ENCODE peak calls at places on chromosomes 7 and 10, in eight cellular contexts. One of them, this sample, is unnamed.

GRCh38 chr7:39085590-39086049 is 107.9 kb downstream of the POU6F2 start:
- DNase-seq in CD4-positive, alpha-beta memory T cell: no peak
- DNase-seq in psoas muscle: no peak
- DNase-seq in breast epithelium: no peak
- DNase-seq in heart right ventricle: no peak
- DNase-seq in prostate gland: no peak
- DNase-seq in naive thymus-derived CD4-positive, alpha-beta T cell: no peak
- DNase-seq in colonic mucosa: no peak
- DNase-seq in this sample: no peak

GRCh38 chr10:111129348-111129747 is 52.5 kb downstream of the ADRA2A start:
- DNase-seq in CD4-positive, alpha-beta memory T cell: no peak
- DNase-seq in psoas muscle: peak; percentile 61
- DNase-seq in breast epithelium: no peak
- DNase-seq in heart right ventricle: no peak
- DNase-seq in prostate gland: no peak
- DNase-seq in naive thymus-derived CD4-positive, alpha-beta T cell: no peak
- DNase-seq in colonic mucosa: no peak
- DNase-seq in this sample: no peak

GRCh38 chr7:921581-922333 is 32.7 kb downstream of the ADAP1 start:
- DNase-seq in CD4-positive, alpha-beta memory T cell: no peak
- DNase-seq in psoas muscle: peak; percentile 48
- DNase-seq in breast epithelium: no peak
- DNase-seq in heart right ventricle: no peak
- DNase-seq in prostate gland: no peak
- DNase-seq in naive thymus-derived CD4-positive, alpha-beta T cell: no peak
- DNase-seq in colonic mucosa: peak; percentile 69
- DNase-seq in this sample: peak; percentile 7

GRCh38 chr7:46811529-46811928 is 770.4 kb downstream of the TNS3 start:
- DNase-seq in CD4-positive, alpha-beta memory T cell: no peak
- DNase-seq in psoas muscle: no peak
- DNase-seq in breast epithelium: no peak
- DNase-seq in heart right ventricle: peak; percentile 19
- DNase-seq in prostate gland: no peak
- DNase-seq in naive thymus-derived CD4-positive, alpha-beta T cell: no peak
- DNase-seq in colonic mucosa: peak; percentile 22
- DNase-seq in this sample: peak; percentile 35

GRCh38 chr7:24982917-24983316 is 2.9 kb upstream of the OSBPL3 start:
- DNase-seq in CD4-positive, alpha-beta memory T cell: no peak
- DNase-seq in psoas muscle: no peak
- DNase-seq in breast epithelium: no peak
- DNase-seq in heart right ventricle: no peak
- DNase-seq in prostate gland: no peak
- DNase-seq in naive thymus-derived CD4-positive, alpha-beta T cell: no peak
- DNase-seq in colonic mucosa: no peak
- DNase-seq in this sample: no peak

GRCh38 chr7:7554647-7555575 is 11.8 kb upstream of the MIOS start:
- DNase-seq in CD4-positive, alpha-beta memory T cell: no peak
- DNase-seq in psoas muscle: peak; percentile 65
- DNase-seq in breast epithelium: no peak
- DNase-seq in heart right ventricle: no peak
- DNase-seq in prostate gland: no peak
- DNase-seq in naive thymus-derived CD4-positive, alpha-beta T cell: no peak
- DNase-seq in colonic mucosa: no peak
- DNase-seq in this sample: no peak

GRCh38 chr7:16695621-16696237 is 49.7 kb downstream of the BZW2 start:
- DNase-seq in CD4-positive, alpha-beta memory T cell: no peak
- DNase-seq in psoas muscle: no peak
- DNase-seq in breast epithelium: peak; percentile 36
- DNase-seq in heart right ventricle: no peak
- DNase-seq in prostate gland: peak; percentile 51
- DNase-seq in naive thymus-derived CD4-positive, alpha-beta T cell: no peak
- DNase-seq in colonic mucosa: peak; percentile 55
- DNase-seq in this sample: no peak

GRCh38 chr7:94357076-94357475 is 37.6 kb upstream of the COL1A2 start:
- DNase-seq in CD4-positive, alpha-beta memory T cell: no peak
- DNase-seq in psoas muscle: no peak
- DNase-seq in breast epithelium: no peak
- DNase-seq in heart right ventricle: no peak
- DNase-seq in prostate gland: no peak
- DNase-seq in naive thymus-derived CD4-positive, alpha-beta T cell: no peak
- DNase-seq in colonic mucosa: no peak
- DNase-seq in this sample: no peak

GRCh38 chr10:78508955-78509354 is 475.3 kb downstream of the RPS24 start:
- DNase-seq in CD4-positive, alpha-beta memory T cell: no peak
- DNase-seq in psoas muscle: no peak
- DNase-seq in breast epithelium: no peak
- DNase-seq in heart right ventricle: no peak
- DNase-seq in prostate gland: no peak
- DNase-seq in naive thymus-derived CD4-positive, alpha-beta T cell: no peak
- DNase-seq in colonic mucosa: no peak
- DNase-seq in this sample: no peak

GRCh38 chr10:78513330-78513729 is 479.7 kb downstream of the RPS24 start:
- DNase-seq in CD4-positive, alpha-beta memory T cell: no peak
- DNase-seq in psoas muscle: no peak
- DNase-seq in breast epithelium: no peak
- DNase-seq in heart right ventricle: no peak
- DNase-seq in prostate gland: no peak
- DNase-seq in naive thymus-derived CD4-positive, alpha-beta T cell: no peak
- DNase-seq in colonic mucosa: no peak
- DNase-seq in this sample: no peak

GRCh38 chr10:78512205-78512550 is 478.5 kb downstream of the RPS24 start:
- DNase-seq in CD4-positive, alpha-beta memory T cell: no peak
- DNase-seq in psoas muscle: no peak
- DNase-seq in breast epithelium: no peak
- DNase-seq in heart right ventricle: no peak
- DNase-seq in prostate gland: no peak
- DNase-seq in naive thymus-derived CD4-positive, alpha-beta T cell: no peak
- DNase-seq in colonic mucosa: peak; percentile 12
- DNase-seq in this sample: no peak

GRCh38 chr10:78511324-78512204 is 477.9 kb downstream of the RPS24 start:
- DNase-seq in CD4-positive, alpha-beta memory T cell: no peak
- DNase-seq in psoas muscle: no peak
- DNase-seq in breast epithelium: no peak
- DNase-seq in heart right ventricle: no peak
- DNase-seq in prostate gland: no peak
- DNase-seq in naive thymus-derived CD4-positive, alpha-beta T cell: no peak
- DNase-seq in colonic mucosa: peak; percentile 11
- DNase-seq in this sample: no peak

GRCh38 chr10:78510566-78511323 is 477.1 kb downstream of the RPS24 start:
- DNase-seq in CD4-positive, alpha-beta memory T cell: no peak
- DNase-seq in psoas muscle: no peak
- DNase-seq in breast epithelium: no peak
- DNase-seq in heart right ventricle: peak; percentile 19
- DNase-seq in prostate gland: no peak
- DNase-seq in naive thymus-derived CD4-positive, alpha-beta T cell: no peak
- DNase-seq in colonic mucosa: peak; percentile 30
- DNase-seq in this sample: no peak
- H3K4me1 ChIP-seq in CD4-positive, alpha-beta memory T cell: no peaks in the 10 kb centered on the region
- H3K4me1 ChIP-seq in psoas muscle: no peaks in the 10 kb centered on the region
- H3K4me1 ChIP-seq in breast epithelium: no peaks in the 10 kb centered on the region
- H3K4me1 ChIP-seq in heart right ventricle: peaks cover 42% of the 10 kb centered on the region
- H3K4me1 ChIP-seq in prostate gland: no peaks in the 10 kb centered on the region
- H3K4me1 ChIP-seq in naive thymus-derived CD4-positive, alpha-beta T cell: no peaks in the 10 kb centered on the region
- H3K4me1 ChIP-seq in colonic mucosa: no peaks in the 10 kb centered on the region
- H3K4me1 ChIP-seq in this sample: peaks cover 9% of the 10 kb centered on the region

GRCh38 chr7:143884276-143884977 is 17.5 kb downstream of the TCAF1 start:
- DNase-seq in CD4-positive, alpha-beta memory T cell: no peak
- DNase-seq in psoas muscle: no peak
- DNase-seq in breast epithelium: no peak
- DNase-seq in heart right ventricle: no peak
- DNase-seq in prostate gland: no peak
- DNase-seq in naive thymus-derived CD4-positive, alpha-beta T cell: no peak
- DNase-seq in colonic mucosa: no peak
- DNase-seq in this sample: no peak
- H3K27ac ChIP-seq in CD4-positive, alpha-beta memory T cell: no peak overlapping the region
- H3K27ac ChIP-seq in psoas muscle: no peak overlapping the region
- H3K27ac ChIP-seq in breast epithelium: peak overlapping the region; percentile 8
- H3K27ac ChIP-seq in heart right ventricle: no peak overlapping the region
- H3K27ac ChIP-seq in prostate gland: no peak overlapping the region
- H3K27ac ChIP-seq in naive thymus-derived CD4-positive, alpha-beta T cell: no peak overlapping the region
- H3K27ac ChIP-seq in colonic mucosa: no peak overlapping the region
- H3K27ac ChIP-seq in this sample: no peak overlapping the region

GRCh38 chr10:122968698-122969097 is 11.5 kb upstream of the PSTK start:
- DNase-seq in CD4-positive, alpha-beta memory T cell: no peak
- DNase-seq in psoas muscle: no peak
- DNase-seq in breast epithelium: no peak
- DNase-seq in heart right ventricle: no peak
- DNase-seq in prostate gland: no peak
- DNase-seq in naive thymus-derived CD4-positive, alpha-beta T cell: no peak
- DNase-seq in colonic mucosa: no peak
- DNase-seq in this sample: no peak
- H3K9me3 ChIP-seq in CD4-positive, alpha-beta memory T cell: no peaks in the 10 kb centered on the region
- H3K9me3 ChIP-seq in psoas muscle: peaks cover 10% of the 10 kb centered on the region
- H3K9me3 ChIP-seq in breast epithelium: peaks cover 8% of the 10 kb centered on the region
- H3K9me3 ChIP-seq in heart right ventricle: peaks cover 40% of the 10 kb centered on the region
- H3K9me3 ChIP-seq in prostate gland: no peaks in the 10 kb centered on the region
- H3K9me3 ChIP-seq in naive thymus-derived CD4-positive, alpha-beta T cell: no peaks in the 10 kb centered on the region
- H3K9me3 ChIP-seq in colonic mucosa: no peaks in the 10 kb centered on the region
- H3K9me3 ChIP-seq in this sample: peaks cover 38% of the 10 kb centered on the region

DNA sequence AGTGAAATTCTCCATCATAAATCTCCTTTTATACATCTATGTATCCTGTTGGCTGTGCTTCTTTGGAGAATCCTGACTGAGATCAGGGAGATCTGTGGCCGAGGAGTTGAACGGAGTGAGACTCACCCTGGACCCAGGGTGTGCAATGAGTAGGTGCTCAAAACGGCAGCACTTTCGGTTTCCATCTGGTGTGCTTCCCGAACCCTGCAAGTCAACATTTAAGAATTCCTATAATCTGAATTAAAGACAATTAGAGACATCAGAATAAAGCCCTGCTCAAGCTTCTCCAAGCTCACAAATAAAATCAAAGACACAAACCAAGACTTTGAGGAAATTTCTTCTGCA is 29.9 kb downstream of the GNA12 start:
- DNase-seq in CD4-positive, alpha-beta memory T cell: no peak
- DNase-seq in psoas muscle: no peak
- DNase-seq in breast epithelium: no peak
- DNase-seq in heart right ventricle: no peak
- DNase-seq in prostate gland: no peak
- DNase-seq in naive thymus-derived CD4-positive, alpha-beta T cell: no peak
- DNase-seq in colonic mucosa: no peak
- DNase-seq in this sample: no peak
- H3K4me1 ChIP-seq in CD4-positive, alpha-beta memory T cell: no peaks in the 10 kb centered on the region
- H3K4me1 ChIP-seq in psoas muscle: peaks cover 10% of the 10 kb centered on the region
- H3K4me1 ChIP-seq in breast epithelium: peaks cover 5% of the 10 kb centered on the region
- H3K4me1 ChIP-seq in heart right ventricle: peaks cover 73% of the 10 kb centered on the region
- H3K4me1 ChIP-seq in prostate gland: no peaks in the 10 kb centered on the region
- H3K4me1 ChIP-seq in naive thymus-derived CD4-positive, alpha-beta T cell: no peaks in the 10 kb centered on the region
- H3K4me1 ChIP-seq in colonic mucosa: no peaks in the 10 kb centered on the region
- H3K4me1 ChIP-seq in this sample: peaks cover 74% of the 10 kb centered on the region

GRCh38 chr7:112160771-112161150 is 45.4 kb downstream of the DOCK4 start:
- DNase-seq in CD4-positive, alpha-beta memory T cell: no peak
- DNase-seq in psoas muscle: no peak
- DNase-seq in breast epithelium: no peak
- DNase-seq in heart right ventricle: no peak
- DNase-seq in prostate gland: peak; percentile 26
- DNase-seq in naive thymus-derived CD4-positive, alpha-beta T cell: no peak
- DNase-seq in colonic mucosa: no peak
- DNase-seq in this sample: no peak

GRCh38 chr7:112163021-112163310 is 43.2 kb downstream of the DOCK4 start:
- DNase-seq in CD4-positive, alpha-beta memory T cell: no peak
- DNase-seq in psoas muscle: no peak
- DNase-seq in breast epithelium: no peak
- DNase-seq in heart right ventricle: no peak
- DNase-seq in prostate gland: no peak
- DNase-seq in naive thymus-derived CD4-positive, alpha-beta T cell: no peak
- DNase-seq in colonic mucosa: no peak
- DNase-seq in this sample: no peak

GRCh38 chr7:112160130-112160770 is 45.9 kb downstream of the DOCK4 start:
- DNase-seq in CD4-positive, alpha-beta memory T cell: no peak
- DNase-seq in psoas muscle: no peak
- DNase-seq in breast epithelium: no peak
- DNase-seq in heart right ventricle: no peak
- DNase-seq in prostate gland: no peak
- DNase-seq in naive thymus-derived CD4-positive, alpha-beta T cell: no peak
- DNase-seq in colonic mucosa: no peak
- DNase-seq in this sample: no peak

GRCh38 chr7:112162161-112163020 is 43.8 kb downstream of the DOCK4 start:
- DNase-seq in CD4-positive, alpha-beta memory T cell: no peak
- DNase-seq in psoas muscle: peak; percentile 31
- DNase-seq in breast epithelium: no peak
- DNase-seq in heart right ventricle: peak; percentile 37
- DNase-seq in prostate gland: no peak
- DNase-seq in naive thymus-derived CD4-positive, alpha-beta T cell: no peak
- DNase-seq in colonic mucosa: no peak
- DNase-seq in this sample: peak; percentile 42

GRCh38 chr7:112161253-112162160 is 44.7 kb downstream of the DOCK4 start:
- DNase-seq in CD4-positive, alpha-beta memory T cell: no peak
- DNase-seq in psoas muscle: no peak
- DNase-seq in breast epithelium: no peak
- DNase-seq in heart right ventricle: no peak
- DNase-seq in prostate gland: no peak
- DNase-seq in naive thymus-derived CD4-positive, alpha-beta T cell: no peak
- DNase-seq in colonic mucosa: no peak
- DNase-seq in this sample: no peak
- H3K27ac ChIP-seq in CD4-positive, alpha-beta memory T cell: no peak overlapping the region
- H3K27ac ChIP-seq in psoas muscle: no peak overlapping the region
- H3K27ac ChIP-seq in breast epithelium: peak overlapping the region; percentile 22
- H3K27ac ChIP-seq in heart right ventricle: peak overlapping the region; percentile 23
- H3K27ac ChIP-seq in prostate gland: peak overlapping the region; percentile 48
- H3K27ac ChIP-seq in naive thymus-derived CD4-positive, alpha-beta T cell: no peak overlapping the region
- H3K27ac ChIP-seq in colonic mucosa: no peak overlapping the region
- H3K27ac ChIP-seq in this sample: peak overlapping the region; percentile 42

DNA sequence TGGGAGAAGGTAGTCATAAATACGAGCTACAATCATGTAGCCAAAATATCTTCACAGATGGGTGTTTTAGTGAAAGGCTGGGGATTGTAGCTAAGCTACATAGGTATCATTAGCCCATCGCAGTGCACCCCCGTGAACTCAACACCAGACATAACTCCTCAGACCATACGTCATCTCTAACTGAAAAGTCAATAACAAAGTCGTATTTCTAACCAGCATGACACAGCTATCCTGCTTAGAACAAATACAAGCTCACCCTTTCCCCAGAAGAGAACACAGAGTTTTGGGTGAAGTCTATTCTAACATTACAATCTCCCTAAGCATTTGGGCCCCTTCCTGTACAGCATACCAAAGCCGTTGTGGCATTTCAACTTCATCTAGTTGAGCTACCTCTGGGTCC is 636.6 kb upstream of the DPP6 start:
- DNase-seq in CD4-positive, alpha-beta memory T cell: no peak
- DNase-seq in psoas muscle: no peak
- DNase-seq in breast epithelium: no peak
- DNase-seq in heart right ventricle: no peak
- DNase-seq in prostate gland: no peak
- DNase-seq in naive thymus-derived CD4-positive, alpha-beta T cell: no peak
- DNase-seq in colonic mucosa: no peak
- DNase-seq in this sample: no peak
- H3K9me3 ChIP-seq in CD4-positive, alpha-beta memory T cell: no peaks in the 10 kb centered on the region
- H3K9me3 ChIP-seq in psoas muscle: no peaks in the 10 kb centered on the region
- H3K9me3 ChIP-seq in breast epithelium: peaks cover 28% of the 10 kb centered on the region
- H3K9me3 ChIP-seq in heart right ventricle: no peaks in the 10 kb centered on the region
- H3K9me3 ChIP-seq in prostate gland: no peaks in the 10 kb centered on the region
- H3K9me3 ChIP-seq in naive thymus-derived CD4-positive, alpha-beta T cell: no peaks in the 10 kb centered on the region
- H3K9me3 ChIP-seq in colonic mucosa: no peaks in the 10 kb centered on the region
- H3K9me3 ChIP-seq in this sample: peaks cover 7% of the 10 kb centered on the region